ENCODE peak calls at places on chromosomes 3 and 15, in five cellular contexts. S, D, T, L and B are unnamed samples.

GRCh38 chr3:50674349-50675178 is at the start of gene DOCK3:
- DNase-seq in S (peak; percentile 43), L (no peak), D (peak; percentile 36), T (peak; percentile 40), B (peak; percentile 90)

GRCh38 chr3:179464296-179465092 is 13.2 kb upstream of the GNB4 start:
- DNase-seq in T (no peak), L (no peak), D (no peak), S (no peak), B (peak; percentile 80)

GRCh38 chr3:24641628-24642027 is 147.0 kb upstream of the THRB start:
- DNase-seq in L (no peak), T (no peak), D (no peak), S (no peak), B (no peak)

GRCh38 chr15:27454281-27455060 is 483.5 kb downstream of the GABRG3 start:
- DNase-seq in L (no peak), T (peak; percentile 74), D (peak; percentile 54), S (peak; percentile 34), B (no peak)

GRCh38 chr15:78322243-78322642 is 17.9 kb upstream of the CRABP1 start:
- DNase-seq in L (no peak), S (no peak), D (peak; percentile 44), T (no peak), B (no peak)

GRCh38 chr3:150480802-150481201 is 65.5 kb downstream of the SERP1 start:
- DNase-seq in D (no peak), S (no peak), L (no peak), T (peak; percentile 31), B (no peak)

GRCh38 chr3:24387493-24387892 is 107.2 kb downstream of the THRB start:
- DNase-seq in S (no peak), D (no peak), L (no peak), T (peak; percentile 9), B (no peak)

GRCh38 chr3:63795438-63795837 is 23.7 kb upstream of the C3orf49 start:
- DNase-seq in S (no peak), D (no peak), T (no peak), L (no peak), B (no peak)

GRCh38 chr15:29451201-29451781 is 181.7 kb upstream of the NSMCE3 start:
- DNase-seq in T (no peak), D (no peak), S (peak; percentile 43), L (no peak), B (no peak)

GRCh38 chr3:197393711-197394110 is 95.3 kb upstream of the DLG1 start:
- DNase-seq in D (no peak), L (no peak), S (no peak), T (no peak), B (no peak)

GRCh38 chr3:194257030-194257657 is 94.0 kb downstream of the CPN2 start:
- DNase-seq in T (no peak), S (no peak), L (no peak), D (no peak), B (no peak)

GRCh38 chr3:65524544-65525070 is 514.1 kb downstream of the MAGI1 start:
- DNase-seq in S (no peak), L (no peak), D (no peak), T (no peak), B (no peak)

GRCh38 chr15:100468265-100468664 is 60.5 kb downstream of the CERS3 start:
- DNase-seq in S (no peak), T (peak; percentile 56), D (no peak), L (peak; percentile 49), B (no peak)

GRCh38 chr3:159416854-159417253 is 571.8 kb upstream of the IL12A start:
- DNase-seq in D (peak; percentile 45), S (no peak), L (no peak), T (peak; percentile 11), B (no peak)

GRCh38 chr15:58307313-58307961 is 124.4 kb upstream of the LIPC start:
- DNase-seq in S (no peak), T (peak; percentile 64), D (peak; percentile 77), L (no peak), B (no peak)

GRCh38 chr15:49620174-49620573 is 444 bp downstream of the FAM227B start:
- DNase-seq in S (peak; percentile 3), L (no peak), D (peak; percentile 33), T (peak; percentile 62), B (no peak)

GRCh38 chr3:114449271-114450007 is 155.6 kb downstream of the TIGIT start:
- DNase-seq in D (no peak), S (no peak), L (no peak), T (no peak), B (no peak)

GRCh38 chr3:63990733-63991132 is 32.6 kb downstream of the PSMD6 start:
- DNase-seq in L (no peak), S (no peak), D (no peak), T (no peak), B (no peak)

DNA sequence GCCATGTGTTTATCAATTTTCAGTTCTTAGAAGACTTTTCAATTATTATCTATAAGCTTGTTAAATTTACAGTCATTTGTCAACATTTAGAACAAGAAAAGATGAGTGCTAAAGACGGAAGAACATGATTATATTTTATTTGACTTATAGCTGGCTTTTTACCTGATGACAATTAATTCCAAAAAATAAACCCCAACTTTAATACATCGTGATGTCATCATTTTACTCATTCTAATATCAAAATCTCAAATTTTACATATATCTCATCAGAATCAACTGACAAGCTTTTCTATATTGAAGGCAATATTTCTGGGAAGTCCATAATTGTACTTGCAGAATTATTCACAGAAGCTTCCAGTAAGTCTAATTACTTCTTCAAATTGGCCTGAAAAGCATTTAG is 234.6 kb upstream of the PLSCR5 start:
- DNase-seq in D (no peak), L (no peak), S (no peak), T (no peak), B (no peak)
- TF ChIP-seq CTCF in D (no peak), L (no peak), S (no peak), T (no peak), B (no peak)

GRCh38 chr3:184175506-184175905 is 851 bp downstream of the AP2M1 start:
- DNase-seq in T (no peak), D (no peak), S (no peak), L (no peak), B (no peak)
- H3K4me1 ChIP-seq in T (peaks cover 7% of the 10 kb centered on the region), D (peaks cover 19% of the 10 kb centered on the region), S (peaks cover 15% of the 10 kb centered on the region), L (peaks cover 26% of the 10 kb centered on the region), B (peaks cover 19% of the 10 kb centered on the region)

GRCh38 chr3:152717252-152717651 is 117.7 kb upstream of the P2RY1 start:
- DNase-seq in D (no peak), T (no peak), L (no peak), S (no peak), B (no peak)

GRCh38 chr3:152724270-152724669 is 110.7 kb upstream of the P2RY1 start:
- DNase-seq in D (no peak), T (no peak), S (no peak), L (no peak), B (no peak)

GRCh38 chr3:152718810-152719209 is 116.1 kb upstream of the P2RY1 start:
- DNase-seq in L (no peak), D (no peak), T (peak; percentile 26), S (no peak), B (no peak)

GRCh38 chr3:152720941-152721718 is 113.8 kb upstream of the P2RY1 start:
- DNase-seq in T (no peak), L (no peak), S (no peak), D (no peak), B (no peak)

DNA sequence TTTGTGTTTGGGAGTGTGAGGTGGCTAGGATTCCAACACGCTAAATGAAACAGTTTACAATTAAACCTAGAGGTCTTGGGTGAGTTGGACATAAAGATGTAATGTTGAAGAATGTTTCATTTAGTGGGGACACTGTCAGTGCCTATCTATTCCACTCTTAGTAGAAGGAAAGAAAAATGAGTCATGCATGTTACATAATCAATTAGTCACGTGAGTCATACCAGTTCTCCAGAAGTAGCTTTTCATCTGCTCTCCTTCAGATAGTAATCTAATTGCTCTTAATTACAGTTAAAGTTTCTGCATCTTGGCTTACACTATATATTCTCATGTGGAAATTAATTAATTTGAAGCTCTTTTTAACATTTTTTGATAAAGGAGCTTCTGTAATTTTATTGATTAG is 115.7 kb upstream of the P2RY1 start:
- DNase-seq in S (no peak), T (peak; percentile 70), D (peak; percentile 21), L (no peak), B (no peak)
- H3K4me3 ChIP-seq in S (no peak overlapping the region), T (no peak overlapping the region), D (no peak overlapping the region), L (no peak overlapping the region), B (no peak overlapping the region)

GRCh38 chr3:53944019-53944418 is 52.4 kb upstream of the SELENOK start:
- DNase-seq in L (no peak), S (no peak), T (no peak), D (no peak), B (no peak)

GRCh38 chr3:53939081-53939582 is 47.5 kb upstream of the SELENOK start:
- DNase-seq in S (no peak), D (no peak), T (no peak), L (no peak), B (no peak)

GRCh38 chr3:53941174-53941573 is 49.5 kb upstream of the SELENOK start:
- DNase-seq in T (peak; percentile 7), D (peak; percentile 47), S (no peak), L (no peak), B (no peak)

GRCh38 chr3:53940651-53941050 is 49.0 kb upstream of the SELENOK start:
- DNase-seq in T (no peak), D (no peak), L (no peak), S (no peak), B (no peak)

GRCh38 chr3:53941945-53942344 is 50.3 kb upstream of the SELENOK start:
- DNase-seq in L (no peak), D (no peak), S (no peak), T (no peak), B (no peak)
- TF ChIP-seq CTCF in L (no peak), D (no peak), S (no peak), T (no peak), B (no peak)

DNA sequence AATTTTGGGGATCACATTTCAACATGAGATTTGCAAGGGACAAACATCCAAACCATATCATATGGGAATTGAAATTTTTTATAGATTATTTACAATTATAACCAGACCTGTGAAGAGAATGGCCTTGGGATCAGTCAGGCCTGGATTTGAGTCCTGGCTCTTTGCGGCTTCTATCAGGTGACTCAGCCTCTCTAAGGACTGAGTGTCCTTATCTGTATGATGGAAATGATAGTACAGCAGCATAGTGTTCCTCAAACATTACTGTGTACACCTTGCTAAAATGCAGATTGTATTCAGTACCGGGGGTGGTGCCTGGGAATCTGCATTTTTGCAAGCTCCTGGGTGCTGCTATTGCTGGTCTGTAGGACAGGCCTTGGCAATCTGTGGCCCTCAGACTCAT is 206.7 kb upstream of the PROK2 start:
- DNase-seq in D (no peak), S (no peak), L (no peak), T (no peak), B (no peak)
- H3K4me1 ChIP-seq in D (no peaks in the 10 kb centered on the region), S (peaks cover 6% of the 10 kb centered on the region), L (no peaks in the 10 kb centered on the region), T (peaks cover 2% of the 10 kb centered on the region), B (peaks cover 24% of the 10 kb centered on the region)

GRCh38 chr3:119148493-119149180 is 2.7 kb downstream of the TEX55 start:
- DNase-seq in T (peak; percentile 9), S (no peak), D (peak; percentile 79), L (no peak), B (no peak)

GRCh38 chr3:119146578-119147375 is 812 bp downstream of the TEX55 start:
- DNase-seq in T (no peak), S (no peak), D (no peak), L (no peak), B (no peak)

GRCh38 chr3:119147494-119147893 is 1.5 kb downstream of the TEX55 start:
- DNase-seq in T (no peak), L (no peak), S (no peak), D (no peak), B (no peak)

GRCh38 chr3:119145128-119145499 is 851 bp upstream of the TEX55 start:
- DNase-seq in S (no peak), D (no peak), T (no peak), L (no peak), B (no peak)

GRCh38 chr3:119145500-119146167 is at the start of gene TEX55:
- DNase-seq in D (peak; percentile 61), L (no peak), S (peak; percentile 54), T (peak; percentile 32), B (peak; percentile 71)
- H3K4me3 ChIP-seq in D (no peak within 1 kb of the TSS), L (no peak within 1 kb of the TSS), S (no peak within 1 kb of the TSS), T (no peak within 1 kb of the TSS), B (no peak within 1 kb of the TSS)